ENCODE peak calls at places on chromosomes 11 and 22, in four cellular contexts. T is keratinocyte, W is A549, G is fibroblast of lung. M is an unnamed sample.

GRCh38 chr11:21986361-21986760 is 206.5 kb upstream of the ANO5 start:
- DNase-seq in T (no peak), G (no peak), W (no peak), M (no peak)

GRCh38 chr11:80980221-80980620 is 1539.4 kb upstream of the TENM4 start:
- DNase-seq in W (peak; percentile 15), T (no peak), G (peak; percentile 28), M (peak; percentile 69)

GRCh38 chr22:46443850-46444389 is 93.5 kb downstream of the CELSR1 start:
- DNase-seq in G (no peak), W (no peak), T (no peak), M (no peak)

GRCh38 chr11:61842421-61842820 is 14.3 kb downstream of the FADS2 start:
- DNase-seq in G (no peak), T (no peak), W (no peak), M (no peak)

GRCh38 chr11:944711-945470 is 19.2 kb downstream of the AP2A2 start:
- DNase-seq in W (peak; percentile 39), T (no peak), G (peak; percentile 62), M (no peak)

GRCh38 chr11:119518746-119519382 is 95.9 kb upstream of the THY1 start:
- DNase-seq in G (peak; percentile 37), W (no peak), T (no peak), M (peak; percentile 42)

GRCh38 chr11:10847960-10848860 is 9.6 kb downstream of the ZBED5 start:
- DNase-seq in W (no peak), G (no peak), T (no peak), M (no peak)

GRCh38 chr22:22110548-22111266 is 128.1 kb upstream of the TOP3B start:
- DNase-seq in W (peak; percentile 57), T (peak; percentile 71), G (peak; percentile 60), M (peak; percentile 57)

GRCh38 chr11:99271527-99271926 is 250.8 kb downstream of the CNTN5 start:
- DNase-seq in G (no peak), W (no peak), T (no peak), M (no peak)

GRCh38 chr22:42303304-42304020 is 33.0 kb upstream of the TCF20 start:
- DNase-seq in W (no peak), T (no peak), G (no peak), M (no peak)

GRCh38 chr11:61071208-61071681 is 31.0 kb upstream of the CD5 start:
- DNase-seq in T (no peak), W (no peak), G (no peak), M (no peak)

GRCh38 chr11:100851129-100851528 is 164.0 kb downstream of the ARHGAP42 start:
- DNase-seq in T (peak; percentile 48), G (peak; percentile 66), W (no peak), M (no peak)
- H3K4me2 ChIP-seq in T (peak overlapping the region; percentile 37), G (no peak overlapping the region), W (peak overlapping the region; percentile 1), M (no peak overlapping the region)

DNA sequence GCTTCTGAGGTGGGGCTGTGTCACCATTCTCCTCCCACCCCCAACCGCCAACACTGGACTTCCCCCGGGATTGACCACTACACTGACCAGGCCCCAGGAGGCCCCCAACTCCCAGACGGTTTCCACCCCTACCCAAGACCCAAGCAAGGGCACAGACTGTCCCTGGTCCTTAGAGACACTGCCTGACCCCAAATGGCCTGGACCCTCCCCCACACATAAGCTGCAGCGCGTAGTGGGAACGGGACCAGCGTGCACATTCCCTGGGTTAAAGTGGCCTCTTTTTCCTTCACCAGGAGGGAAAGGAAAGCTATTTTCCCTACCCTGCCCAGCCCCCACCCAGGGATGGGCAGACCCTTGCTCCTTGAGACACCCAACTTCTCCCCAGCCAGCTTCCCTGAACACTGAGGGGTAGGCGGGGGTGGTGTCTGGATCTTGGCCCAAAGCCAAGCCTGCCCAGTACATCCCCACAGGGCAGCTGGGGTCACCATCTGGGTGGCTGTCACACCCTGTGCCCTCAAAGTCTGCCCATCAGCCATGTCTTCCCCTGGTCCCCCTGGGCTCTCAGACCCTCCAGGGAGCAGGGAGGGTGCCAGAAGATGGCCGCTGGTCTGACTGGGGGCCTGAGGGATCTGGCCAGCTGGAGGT is 1.6 kb upstream of the MAPK12 start:
- DNase-seq in W (no peak), G (no peak), T (no peak), M (no peak)
- H3K4me2 ChIP-seq in W (peak overlapping the region; percentile 90), G (no peak overlapping the region), T (no peak overlapping the region), M (no peak overlapping the region)

GRCh38 chr11:130712480-130712879 is 203.8 kb downstream of the SNX19 start:
- DNase-seq in T (no peak), W (no peak), G (no peak), M (no peak)

GRCh38 chr11:130710442-130711101 is 205.7 kb downstream of the SNX19 start:
- DNase-seq in T (no peak), G (peak; percentile 68), W (no peak), M (peak; percentile 95)

GRCh38 chr11:130711193-130711592 is 205.1 kb downstream of the SNX19 start:
- DNase-seq in G (no peak), T (no peak), W (no peak), M (peak; percentile 52)

GRCh38 chr11:130709531-130709930 is 206.7 kb downstream of the SNX19 start:
- DNase-seq in G (no peak), W (no peak), T (no peak), M (no peak)

GRCh38 chr11:130710022-130710421 is 206.3 kb downstream of the SNX19 start:
- DNase-seq in G (no peak), W (no peak), T (no peak), M (no peak)
- H3K4me2 ChIP-seq in G (no peak overlapping the region), W (no peak overlapping the region), T (no peak overlapping the region), M (no peak overlapping the region)

GRCh38 chr22:39013923-39014722 is at the start of gene APOBEC3C:
- DNase-seq in T (peak; percentile 60), W (peak; percentile 80), G (peak; percentile 90), M (peak; percentile 95)

GRCh38 chr22:39017596-39018365 is 3.1 kb upstream of the APOBEC3D start:
- DNase-seq in T (no peak), W (no peak), G (no peak), M (no peak)

GRCh38 chr22:39016592-39016991 is 2.5 kb downstream of the APOBEC3C start:
- DNase-seq in T (no peak), W (no peak), G (no peak), M (no peak)

GRCh38 chr22:39010946-39011625 is 3.0 kb upstream of the APOBEC3C start:
- DNase-seq in G (no peak), W (no peak), T (no peak), M (no peak)

DNA sequence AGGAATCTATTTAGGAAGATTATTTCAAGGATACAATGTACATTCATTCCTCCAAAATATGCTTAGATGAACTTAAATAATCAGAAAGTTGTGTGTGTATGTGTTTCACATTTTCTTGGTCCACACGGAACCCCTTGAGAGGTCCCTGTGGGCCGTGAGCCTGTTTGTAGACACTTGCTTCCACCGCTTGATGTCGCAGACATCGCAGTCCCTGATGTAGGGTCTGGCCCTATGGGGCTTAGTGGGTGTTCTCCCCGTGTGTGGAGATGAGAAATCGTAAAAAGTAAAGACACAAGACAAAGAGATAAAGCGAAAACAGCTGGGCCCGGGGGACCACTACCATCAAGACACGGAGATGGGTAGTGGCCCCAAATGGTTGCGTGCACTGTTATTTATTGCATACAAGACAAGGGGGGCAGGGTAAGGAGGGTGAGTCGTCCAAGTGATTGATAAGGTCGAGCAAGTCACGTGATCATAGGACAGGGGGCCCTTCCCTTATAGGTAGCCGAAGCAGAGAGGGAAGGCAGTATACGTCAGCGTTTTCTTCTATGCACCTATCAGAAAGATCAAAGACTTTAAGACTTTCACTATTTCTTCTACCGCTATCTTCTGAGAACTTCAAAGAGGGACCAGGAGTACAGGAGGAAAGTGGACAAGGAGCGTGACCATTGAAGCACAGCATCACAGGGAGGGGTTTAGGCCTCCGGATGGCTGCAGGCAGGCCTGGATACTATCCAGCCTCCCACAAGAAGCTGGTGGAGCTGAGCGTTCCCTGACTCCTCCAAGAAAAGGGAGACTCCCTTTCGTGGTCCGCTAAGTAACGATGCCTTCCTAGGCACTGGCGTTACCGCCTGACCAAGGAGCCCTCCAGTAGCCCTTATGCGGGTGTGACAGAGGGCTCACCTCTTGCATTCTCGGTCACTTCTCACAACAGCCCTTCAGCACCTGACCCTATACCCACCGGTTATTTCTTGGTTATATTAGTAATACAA is 1.2 kb upstream of the APOBEC3C start:
- DNase-seq in T (no peak), W (no peak), G (no peak), M (no peak)
- H3K4me2 ChIP-seq in T (no peak overlapping the region), W (no peak overlapping the region), G (no peak overlapping the region), M (no peak overlapping the region)

DNA sequence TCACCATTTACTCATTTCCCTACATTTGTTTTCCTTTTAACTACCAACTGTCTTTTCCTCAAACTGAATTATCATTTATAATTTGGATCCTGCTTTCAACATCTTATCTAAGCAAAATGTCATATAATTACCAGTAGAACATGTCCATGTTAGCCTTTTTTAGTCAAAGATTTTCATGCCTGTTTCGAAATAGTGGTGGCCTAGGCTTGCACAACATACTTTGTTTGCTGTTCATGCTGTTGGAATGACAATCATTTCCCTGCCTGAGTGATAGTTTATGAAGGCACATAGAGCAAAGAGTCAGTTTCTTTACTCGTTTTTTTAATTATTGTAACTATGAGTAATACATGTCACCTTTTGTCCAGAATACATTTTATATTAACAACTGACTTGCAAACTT is 144.3 kb upstream of the ANO3 start:
- DNase-seq in T (peak; percentile 36), W (peak; percentile 30), G (peak; percentile 94), M (peak; percentile 84)
- H3K4me2 ChIP-seq in T (peak overlapping the region; percentile 69), W (peak overlapping the region; percentile 52), G (no peak overlapping the region), M (no peak overlapping the region)

GRCh38 chr22:44705022-44705297 is 3.0 kb downstream of the PRR5 start:
- DNase-seq in G (no peak), W (no peak), T (no peak), M (no peak)

GRCh38 chr22:44707752-44708151 is 5.7 kb downstream of the PRR5 start:
- DNase-seq in G (no peak), T (no peak), W (no peak), M (no peak)

GRCh38 chr22:44706488-44706887 is 4.5 kb downstream of the PRR5 start:
- DNase-seq in G (no peak), W (no peak), T (no peak), M (no peak)

GRCh38 chr22:44709881-44710400 is 7.9 kb downstream of the PRR5 start:
- DNase-seq in W (no peak), T (no peak), G (no peak), M (no peak)

GRCh38 chr22:44707178-44707577 is 5.2 kb downstream of the PRR5 start:
- DNase-seq in G (no peak), T (no peak), W (no peak), M (no peak)
- H3K4me2 ChIP-seq in G (no peak overlapping the region), T (no peak overlapping the region), W (no peak overlapping the region), M (no peak overlapping the region)

M was measured in mesenchymal stem cell.